ENCODE peak calls at places on chromosomes 16 and 17, in five cellular contexts. I is Panc1, V is transverse colon, U is left ventricle myocardium inferior, C is fibroblast of lung. M is an unnamed sample.

GRCh38 chr17:79038545-79039135 is 14.7 kb downstream of the C1QTNF1 start:
- DNase-seq in I (no peak), V (no peak), U (no peak), C (peak), M (no peak)

GRCh38 chr17:40086150-40087044 is 14.0 kb downstream of the NR1D1 start:
- DNase-seq in I (no peak), V (peak), U (no peak), C (peak), M (no peak)

GRCh38 chr16:83040174-83040573 is 413.4 kb downstream of the CDH13 start:
- DNase-seq in I (no peak), V (no peak), U (no peak), C (peak), M (no peak)

GRCh38 chr17:49849711-49850610 is 2.1 kb upstream of the TAC4 start:
- DNase-seq in I (no peak), V (no peak), U (no peak), C (no peak), M (no peak)

GRCh38 chr17:41687828-41688640 is 651 bp upstream of the EIF1 start:
- DNase-seq in I (no peak), V (peak), U (peak), C (no peak), M (peak)

GRCh38 chr17:43020789-43021738 is 1.1 kb downstream of the VAT1 start:
- DNase-seq in I (peak), V (peak), U (peak), C (peak), M (no peak)

GRCh38 chr16:58418601-58419000 is 26.3 kb downstream of the GINS3 start:
- DNase-seq in I (no peak), V (no peak), U (peak), C (no peak), M (no peak)

GRCh38 chr17:78019367-78019975 is 61.0 kb downstream of the TNRC6C start:
- DNase-seq in I (no peak), V (no peak), U (no peak), C (peak), M (no peak)

GRCh38 chr16:27025581-27025980 is 41.1 kb upstream of the C16orf82 start:
- DNase-seq in I (no peak), V (no peak), U (no peak), C (no peak), M (no peak)

GRCh38 chr16:90057738-90058173 is 19.4 kb downstream of the PRDM7 start:
- DNase-seq in I (no peak), V (no peak), U (no peak), C (peak), M (no peak)

GRCh38 chr17:58285422-58285810 is 4.7 kb upstream of the MPO start:
- DNase-seq in I (no peak), V (no peak), U (no peak), C (peak), M (no peak)

GRCh38 chr17:75457047-75457654 is 716 bp downstream of the TMEM94 start:
- DNase-seq in I (no peak), V (no peak), U (no peak), C (peak), M (peak)

GRCh38 chr17:73309727-73310555 is 1.9 kb downstream of the CDC42EP4 start:
- DNase-seq in I (no peak), V (peak), U (no peak), C (no peak), M (no peak)

GRCh38 chr16:86777098-86777946 is 199.0 kb downstream of the FOXL1 start:
- DNase-seq in I (no peak), V (no peak), U (no peak), C (peak), M (no peak)

GRCh38 chr17:66557193-66557592 is 254.8 kb downstream of the PRKCA start:
- DNase-seq in I (no peak), V (no peak), U (no peak), C (no peak), M (no peak)

GRCh38 chr16:23830276-23830675 is 5.5 kb upstream of the PRKCB start:
- DNase-seq in I (no peak), V (no peak), U (no peak), C (no peak), M (no peak)

GRCh38 chr17:50539762-50540440 is 7.1 kb upstream of the SPATA20 start:
- DNase-seq in I (no peak), V (peak), U (no peak), C (no peak), M (no peak)

GRCh38 chr16:3716831-3717234 is 491 bp downstream of the TRAP1 start:
- DNase-seq in I (no peak), V (peak), U (no peak), C (no peak), M (no peak)

GRCh38 chr17:33651631-33652030 is 358.5 kb upstream of the ASIC2 start:
- DNase-seq in I (no peak), V (no peak), U (no peak), C (no peak), M (no peak)

GRCh38 chr17:7156342-7156940 is 22.7 kb downstream of the ASGR1 start:
- DNase-seq in I (no peak), V (no peak), U (no peak), C (no peak), M (no peak)

GRCh38 chr16:56263711-56264608 is 72.7 kb downstream of the GNAO1 start:
- DNase-seq in I (no peak), V (no peak), U (peak), C (no peak), M (no peak)

GRCh38 chr17:17819111-17819510 is 17.7 kb downstream of the SREBF1 start:
- DNase-seq in I (no peak), V (no peak), U (no peak), C (no peak), M (no peak)

GRCh38 chr16:86713021-86713631 is 134.8 kb downstream of the FOXL1 start:
- DNase-seq in I (no peak), V (no peak), U (no peak), C (no peak), M (no peak)

GRCh38 chr16:87153326-87153725 is 163.9 kb downstream of the C16orf95 start:
- DNase-seq in I (no peak), V (no peak), U (no peak), C (no peak), M (no peak)

GRCh38 chr17:68378202-68379149 is 78.8 kb downstream of the WIPI1 start:
- DNase-seq in I (no peak), V (peak), U (peak), C (peak), M (peak)

GRCh38 chr16:85195884-85196816 is 83.9 kb upstream of the CIBAR2 start:
- DNase-seq in I (no peak), V (peak), U (no peak), C (no peak), M (no peak)

GRCh38 chr17:7549401-7550055 is 670 bp downstream of the TNFSF12 start:
- DNase-seq in I (no peak), V (peak), U (peak), C (no peak), M (no peak)

GRCh38 chr16:12160249-12160648 is 183.7 kb downstream of the SNX29 start:
- DNase-seq in I (no peak), V (no peak), U (no peak), C (no peak), M (no peak)

GRCh38 chr17:32927201-32927723 is 691 bp upstream of the TMEM98 start:
- DNase-seq in I (no peak), V (peak), U (no peak), C (no peak), M (no peak)

GRCh38 chr17:51767287-51767686 is 391.2 kb downstream of the CA10 start:
- DNase-seq in I (no peak), V (no peak), U (no peak), C (no peak), M (no peak)

GRCh38 chr17:6482105-6482455 is 37.8 kb downstream of the PIMREG start:
- DNase-seq in I (no peak), V (no peak), U (no peak), C (no peak), M (no peak)

GRCh38 chr16:27446721-27447120 is 44.7 kb downstream of the IL21R start:
- DNase-seq in I (no peak), V (peak), U (no peak), C (no peak), M (no peak)

DNA sequence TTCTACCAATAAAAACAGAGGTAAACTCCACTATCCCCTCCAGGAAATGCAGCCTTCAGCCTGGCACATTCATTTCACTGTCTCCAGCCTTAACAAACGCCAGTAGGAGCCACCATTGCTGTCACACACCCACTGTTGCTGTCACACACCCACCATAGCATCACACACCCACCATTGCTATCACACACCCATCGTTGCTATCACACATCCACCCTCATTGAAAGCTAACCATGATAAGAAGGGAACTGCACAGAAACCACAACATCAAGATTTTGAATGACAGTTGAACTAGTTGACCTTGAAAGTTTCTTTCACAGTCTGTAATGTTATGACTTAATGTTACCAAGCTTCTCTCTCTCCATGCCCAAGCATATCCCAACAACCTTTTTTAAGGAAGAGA is 38.1 kb downstream of the SHCBP1 start:
- DNase-seq in I (no peak), V (no peak), U (no peak), C (no peak), M (peak)
- H3K27ac ChIP-seq in I (no peak), V (no peak), U (no peak), C (no peak), M (no peak)

DNA sequence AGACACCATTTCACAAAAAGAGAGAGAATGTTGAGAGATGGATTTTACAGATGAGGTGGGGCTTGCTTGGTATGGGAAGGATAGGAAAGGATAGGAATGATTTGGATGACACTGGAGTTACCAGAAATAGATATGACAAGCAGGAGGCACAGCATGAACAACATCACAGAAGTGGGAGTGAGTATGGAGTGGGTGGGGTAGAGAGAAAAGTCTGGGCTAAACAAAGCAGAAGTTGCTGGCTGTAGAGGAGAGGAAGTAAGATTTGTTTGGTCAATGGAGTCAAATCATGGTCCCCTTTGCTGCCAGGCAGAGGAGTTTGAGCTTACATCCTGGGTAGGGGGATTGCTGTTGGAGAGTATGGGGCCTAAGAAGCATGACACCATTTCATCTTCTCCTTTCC is 101.7 kb downstream of the VAT1L start:
- DNase-seq in I (no peak), V (no peak), U (no peak), C (no peak), M (no peak)
- H3K27ac ChIP-seq in I (no peak), V (no peak), U (no peak), C (no peak), M (peak)

DNA sequence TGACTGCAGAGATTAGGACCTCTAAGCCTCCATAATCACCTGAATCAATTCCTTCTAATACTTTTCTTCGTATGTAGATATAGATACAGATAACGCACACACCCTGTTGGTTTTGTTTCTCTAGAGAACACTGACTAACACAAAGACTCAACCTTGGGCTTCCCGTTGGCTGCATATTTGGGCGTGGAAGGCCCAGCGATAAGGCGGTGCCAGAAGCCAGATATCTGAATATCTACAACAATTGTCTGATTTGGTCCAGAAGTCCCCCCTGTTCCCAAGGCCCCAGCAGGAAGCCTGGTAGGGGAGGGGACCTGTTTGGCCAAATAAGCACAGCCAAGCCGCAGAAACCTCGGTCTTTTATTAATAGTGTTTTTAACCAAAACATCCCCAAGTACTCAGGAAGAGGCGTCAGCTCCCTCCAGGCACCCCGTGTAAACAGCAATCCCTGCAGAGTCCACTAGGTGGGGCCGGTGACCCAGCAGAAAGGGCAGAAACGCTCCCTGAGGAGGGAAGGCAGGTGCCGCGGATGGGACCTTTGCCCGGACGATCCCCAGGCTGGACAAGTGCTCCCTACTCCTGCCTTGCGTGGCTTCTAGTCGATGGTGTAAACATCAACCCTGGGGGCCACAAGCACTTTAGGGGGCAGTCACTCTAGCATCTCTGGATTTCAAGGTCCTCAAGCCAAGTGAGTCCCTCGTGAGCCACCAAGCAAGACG is 56.9 kb downstream of the ABR start:
- DNase-seq in I (no peak), V (peak), U (peak), C (peak), M (peak)
- H3K27ac ChIP-seq in I (peak), V (peak), U (peak), C (no peak), M (peak)

GRCh38 chr16:1654505-1655268 is 23.4 kb upstream of the JPT2 start:
- DNase-seq in I (no peak), V (no peak), U (no peak), C (no peak), M (no peak)

GRCh38 chr16:1656808-1657617 is 21.1 kb upstream of the JPT2 start:
- DNase-seq in I (no peak), V (no peak), U (peak), C (no peak), M (no peak)

GRCh38 chr16:1657841-1658240 is 20.2 kb upstream of the JPT2 start:
- DNase-seq in I (no peak), V (no peak), U (no peak), C (no peak), M (no peak)

GRCh38 chr16:1655269-1655807 is 22.7 kb upstream of the JPT2 start:
- DNase-seq in I (no peak), V (peak), U (no peak), C (no peak), M (no peak)

GRCh38 chr16:1655909-1656807 is 21.9 kb upstream of the JPT2 start:
- DNase-seq in I (no peak), V (no peak), U (no peak), C (no peak), M (no peak)
- H3K27ac ChIP-seq in I (no peak), V (no peak), U (peak), C (no peak), M (no peak)

GRCh38 chr16:81136331-81137011 is 40.3 kb upstream of the GCSH start:
- DNase-seq in I (no peak), V (no peak), U (no peak), C (no peak), M (peak)
- H3K27ac ChIP-seq in I (no peak), V (peak), U (no peak), C (no peak), M (peak)

GRCh38 chr17:4604111-4604644 is 19.8 kb downstream of the SMTNL2 start:
- DNase-seq in I (no peak), V (no peak), U (peak), C (peak), M (no peak)
- H3K27ac ChIP-seq in I (no peak), V (no peak), U (peak), C (no peak), M (no peak)

GRCh38 chr17:63783522-63783921 is 9.6 kb downstream of the DDX42 start:
- DNase-seq in I (no peak), V (no peak), U (no peak), C (no peak), M (no peak)

GRCh38 chr17:63786117-63786516 is 12.1 kb downstream of the DDX42 start:
- DNase-seq in I (no peak), V (no peak), U (no peak), C (no peak), M (no peak)

GRCh38 chr17:63786961-63787711 is 13.2 kb downstream of the DDX42 start:
- DNase-seq in I (no peak), V (no peak), U (no peak), C (no peak), M (no peak)

GRCh38 chr17:63790057-63790456 is 16.1 kb downstream of the DDX42 start:
- DNase-seq in I (no peak), V (no peak), U (no peak), C (no peak), M (no peak)

DNA sequence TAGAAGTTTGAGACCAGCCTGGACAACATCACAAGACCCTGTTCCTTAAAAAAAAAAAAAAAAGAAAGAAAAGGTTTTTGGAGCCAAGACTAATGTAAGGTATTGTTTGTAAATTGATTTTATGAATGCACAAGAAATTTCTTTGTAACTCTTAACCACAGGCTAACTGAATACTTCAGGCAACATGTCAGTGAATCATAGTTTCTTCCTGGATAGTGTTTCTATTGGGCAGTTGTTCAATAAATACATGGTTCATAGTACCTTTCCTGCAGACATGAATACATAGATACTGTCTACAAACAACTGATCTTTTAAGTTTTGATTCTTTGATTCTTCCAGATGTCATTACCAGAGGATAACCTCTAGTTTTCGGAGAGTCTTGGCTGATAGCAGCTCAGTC is 11.6 kb downstream of the DDX42 start:
- DNase-seq in I (no peak), V (no peak), U (no peak), C (peak), M (no peak)
- H3K27ac ChIP-seq in I (no peak), V (no peak), U (no peak), C (no peak), M (no peak)

GRCh38 chr16:67924140-67924906 is 7.3 kb downstream of the CTRL start:
- DNase-seq in I (no peak), V (no peak), U (no peak), C (no peak), M (no peak)
- H3K27ac ChIP-seq in I (no peak), V (no peak), U (no peak), C (no peak), M (peak)

DNA sequence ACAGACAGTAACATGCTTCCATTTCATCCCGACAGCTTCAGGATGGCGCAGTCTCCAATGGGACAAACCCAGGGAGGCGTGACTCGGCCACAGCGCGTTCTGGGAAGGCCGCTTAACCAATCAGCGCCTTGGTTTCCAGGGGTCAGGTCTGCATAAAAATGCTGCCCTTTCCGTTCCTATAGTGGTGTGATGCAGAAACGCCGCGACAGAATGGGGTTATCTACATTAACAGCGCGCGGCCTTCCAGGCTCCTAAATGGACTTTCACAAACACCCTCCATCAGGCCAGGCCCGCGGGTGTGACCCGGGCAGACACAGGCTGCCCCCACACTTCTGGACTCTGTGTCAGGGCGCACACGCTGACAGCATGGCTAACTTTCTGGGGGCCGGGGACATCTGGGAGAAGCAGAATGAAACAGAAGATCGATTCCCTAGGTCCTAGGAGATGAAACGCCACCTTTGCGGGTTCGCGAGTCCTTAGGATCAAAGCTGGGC is 792 bp downstream of the TMEM231 start:
- DNase-seq in I (peak), V (peak), U (peak), C (peak), M (peak)
- H3K27ac ChIP-seq in I (peak), V (peak), U (peak), C (peak), M (peak)

M was measured in caudate nucleus.